ENCODE peak calls at places on chromosomes 7 and 10, in six cellular contexts. Y is fibroblast of lung, Z is naive B cell, R is activated gamma-delta T cell treated with Interleukin-2 at 50 U/mL for 16 hours, T is memory B cell, Q is RCC 7860. N is an unnamed sample.
A peak's percentile ranks its signal among the peaks of the same experiment; 100 is the strongest.

GRCh38 chr10:101775273-101776131 is at the start of gene FGF8:
- DNase-seq in Y (no peak), Z (no peak), R (no peak), T (peak; percentile 31), Q (no peak), N (no peak)

GRCh38 chr10:101403161-101403560 is 49.2 kb downstream of the BTRC start:
- DNase-seq in Y (no peak), Z (no peak), R (no peak), T (no peak), Q (no peak), N (no peak)

GRCh38 chr10:66892833-66893232 is 33.0 kb upstream of the LRRTM3 start:
- DNase-seq in Y (no peak), Z (no peak), R (no peak), T (no peak), Q (no peak), N (no peak)

GRCh38 chr10:106958591-106959328 is 205.7 kb downstream of the SORCS1 start:
- DNase-seq in Y (no peak), Z (no peak), R (no peak), T (no peak), Q (no peak), N (no peak)

GRCh38 chr7:17672774-17673173 is 267.5 kb downstream of the SNX13 start:
- DNase-seq in Y (no peak), Z (no peak), R (no peak), T (no peak), Q (no peak), N (no peak)

GRCh38 chr10:22988581-22989360 is 60.9 kb downstream of the ARMC3 start:
- DNase-seq in Y (peak; percentile 75), Z (peak; percentile 68), R (peak; percentile 75), T (peak; percentile 77), Q (peak; percentile 32), N (no peak)

GRCh38 chr7:96953676-96954513 is 51.5 kb upstream of the DLX6 start:
- DNase-seq in Y (no peak), Z (no peak), R (no peak), T (no peak), Q (no peak), N (no peak)

GRCh38 chr7:12719141-12719919 is 31.9 kb downstream of the ARL4A start:
- DNase-seq in Y (peak; percentile 89), Z (no peak), R (no peak), T (no peak), Q (peak; percentile 89), N (no peak)

GRCh38 chr10:122639801-122640200 is 59.8 kb downstream of the C10orf120 start:
- DNase-seq in Y (no peak), Z (no peak), R (no peak), T (no peak), Q (no peak), N (no peak)

GRCh38 chr7:32761451-32762320 is 129.9 kb downstream of the KBTBD2 start:
- DNase-seq in Y (no peak), Z (no peak), R (no peak), T (no peak), Q (no peak), N (no peak)

GRCh38 chr10:42921951-42922350 is 139.4 kb downstream of the BMS1 start:
- DNase-seq in Y (no peak), Z (no peak), R (no peak), T (no peak), Q (no peak), N (no peak)

GRCh38 chr10:70557086-70557845 is 45.3 kb downstream of the PRF1 start:
- DNase-seq in Y (no peak), Z (no peak), R (no peak), T (no peak), Q (no peak), N (no peak)

GRCh38 chr7:22931011-22931410 is 82.9 kb downstream of the HYCC1 start:
- DNase-seq in Y (no peak), Z (no peak), R (no peak), T (no peak), Q (peak; percentile 40), N (no peak)

GRCh38 chr7:22302193-22302592 is 54.8 kb downstream of the RAPGEF5 start:
- DNase-seq in Y (no peak), Z (no peak), R (no peak), T (no peak), Q (no peak), N (no peak)

GRCh38 chr7:49295136-49295535 is 370.8 kb downstream of the CDC14C start:
- DNase-seq in Y (no peak), Z (no peak), R (no peak), T (no peak), Q (peak; percentile 12), N (no peak)

GRCh38 chr7:99899830-99900519 is 19.4 kb downstream of the TRIM4 start:
- DNase-seq in Y (no peak), Z (no peak), R (no peak), T (no peak), Q (no peak), N (no peak)

GRCh38 chr7:142496545-142496991 is 238.7 kb upstream of the PRSS58 start:
- DNase-seq in Y (peak; percentile 71), Z (no peak), R (no peak), T (no peak), Q (peak; percentile 39), N (no peak)

GRCh38 chr7:24521917-24522583 is 51.2 kb upstream of the PALS2 start:
- DNase-seq in Y (no peak), Z (no peak), R (no peak), T (no peak), Q (no peak), N (no peak)

GRCh38 chr10:26805567-26806245 is 55.1 kb downstream of the ABI1 start:
- DNase-seq in Y (peak; percentile 22), Z (no peak), R (no peak), T (no peak), Q (no peak), N (no peak)

GRCh38 chr10:49080071-49080470 is 35.3 kb downstream of the VSTM4 start:
- DNase-seq in Y (peak; percentile 33), Z (no peak), R (no peak), T (no peak), Q (no peak), N (peak; percentile 30)

GRCh38 chr10:123718544-123719060 is 52.4 kb downstream of the GPR26 start:
- DNase-seq in Y (no peak), Z (no peak), R (no peak), T (no peak), Q (no peak), N (no peak)

GRCh38 chr10:85857791-85858190 is 508.8 kb downstream of the GRID1 start:
- DNase-seq in Y (no peak), Z (no peak), R (no peak), T (no peak), Q (no peak), N (no peak)

GRCh38 chr7:134472572-134473242 is 13.8 kb upstream of the AKR1B1 start:
- DNase-seq in Y (no peak), Z (no peak), R (no peak), T (no peak), Q (no peak), N (no peak)

GRCh38 chr7:120185940-120186682 is 86.9 kb upstream of the KCND2 start:
- DNase-seq in Y (peak; percentile 18), Z (no peak), R (no peak), T (no peak), Q (no peak), N (no peak)

GRCh38 chr10:125060038-125060437 is 100.3 kb downstream of the CTBP2 start:
- DNase-seq in Y (peak; percentile 80), Z (no peak), R (no peak), T (no peak), Q (no peak), N (no peak)

GRCh38 chr10:104028146-104028545 is 57.5 kb downstream of the COL17A1 start:
- DNase-seq in Y (peak; percentile 31), Z (no peak), R (no peak), T (no peak), Q (peak; percentile 16), N (no peak)

GRCh38 chr10:95217476-95217875 is 23.4 kb downstream of the ACSM6 start:
- DNase-seq in Y (no peak), Z (no peak), R (no peak), T (no peak), Q (peak; percentile 41), N (no peak)

GRCh38 chr10:48389272-48389671 is 82.8 kb downstream of the MAPK8 start:
- DNase-seq in Y (no peak), Z (no peak), R (no peak), T (no peak), Q (no peak), N (no peak)

GRCh38 chr7:114426824-114427223 is 12.2 kb downstream of the FOXP2 start:
- DNase-seq in Y (peak; percentile 58), Z (no peak), R (no peak), T (no peak), Q (no peak), N (no peak)

GRCh38 chr10:71088054-71088453 is 124.3 kb upstream of the UNC5B start:
- DNase-seq in Y (no peak), Z (no peak), R (no peak), T (no peak), Q (peak; percentile 86), N (no peak)

N was measured in epithelial cell of proximal tubule.